ENCODE peak calls at places on chromosome 19, in five cellular contexts. G is A549, Z is C1 segment of cervical spinal cord, W is tibial artery, R is activated T-cell treated with anti-CD3 and anti-CD28 coated beads for 1 hour. U is an unnamed sample.

GRCh38 chr19:49145485-49146407 is 9.4 kb downstream of the HRC start:
- DNase-seq in G (peak), Z (no peak), W (peak), R (peak), U (peak)

GRCh38 chr19:40445945-40446784 is 2.0 kb upstream of the SERTAD3 start:
- DNase-seq in G (no peak), Z (no peak), W (no peak), R (no peak), U (no peak)

GRCh38 chr19:45442927-45443461 is 19.3 kb upstream of the ERCC1 start:
- DNase-seq in G (no peak), Z (no peak), W (peak), R (no peak), U (no peak)

GRCh38 chr19:58229255-58229639 is 533 bp downstream of the ZNF544 start:
- DNase-seq in G (peak), Z (no peak), W (no peak), R (no peak), U (no peak)

GRCh38 chr19:19105365-19106060 is 32.8 kb downstream of the TMEM161A start:
- DNase-seq in G (peak), Z (no peak), W (no peak), R (no peak), U (no peak)

GRCh38 chr19:34979819-34980640 is 16.0 kb upstream of the ZNF792 start:
- DNase-seq in G (no peak), Z (no peak), W (peak), R (no peak), U (no peak)

GRCh38 chr19:5138606-5139594 is 170.0 kb downstream of the KDM4B start:
- DNase-seq in G (no peak), Z (no peak), W (no peak), R (peak), U (no peak)

GRCh38 chr19:2212861-2213711 is 23.0 kb downstream of the PLEKHJ1 start:
- DNase-seq in G (no peak), Z (no peak), W (no peak), R (no peak), U (no peak)

GRCh38 chr19:22260499-22260898 is 25.7 kb upstream of the ZNF729 start:
- DNase-seq in G (no peak), Z (no peak), W (no peak), R (no peak), U (no peak)

GRCh38 chr19:41577833-41578232 is 1.9 kb downstream of the CEACAM21 start:
- DNase-seq in G (no peak), Z (no peak), W (no peak), R (no peak), U (no peak)